ENCODE peak calls at places on chromosomes 12 and 14, in ten cellular contexts. F, R, Q, G, X, M, H, V, T and C are unnamed samples.

GRCh38 chr14:65208548-65208947 is 106.2 kb upstream of the MAX start:
- DNase-seq in F (no peak), R (no peak), Q (no peak), G (no peak), X (no peak), M (no peak), H (no peak), V (no peak), T (no peak), C (no peak)

GRCh38 chr12:70982286-70982685 is 61.7 kb upstream of the PTPRR start:
- DNase-seq in F (no peak), R (no peak), Q (no peak), G (no peak), X (no peak), M (peak), H (no peak), V (no peak), T (no peak), C (no peak)

GRCh38 chr12:68189766-68190700 is 30.5 kb upstream of the IFNG start:
- DNase-seq in F (no peak), R (no peak), Q (no peak), G (no peak), X (no peak), M (peak), H (no peak), V (no peak), T (peak), C (no peak)

GRCh38 chr12:39294712-39295111 is 148.2 kb downstream of the KIF21A start:
- DNase-seq in F (no peak), R (no peak), Q (no peak), G (no peak), X (no peak), M (no peak), H (no peak), V (no peak), T (no peak), C (no peak)

GRCh38 chr12:6958609-6959375 is 7.6 kb downstream of the PTPN6 start:
- DNase-seq in F (no peak), R (no peak), Q (no peak), G (no peak), X (no peak), M (no peak), H (no peak), V (no peak), T (no peak), C (no peak)

GRCh38 chr14:104109121-104109541 is 23.6 kb downstream of the ASPG start:
- DNase-seq in F (no peak), R (peak), Q (no peak), G (no peak), X (peak), M (no peak), H (no peak), V (peak), T (no peak), C (peak)

GRCh38 chr14:103816991-103817390 is 30.4 kb downstream of the PPP1R13B start:
- DNase-seq in F (no peak), R (no peak), Q (no peak), G (no peak), X (no peak), M (no peak), H (no peak), V (no peak), T (no peak), C (no peak)

GRCh38 chr12:106249411-106250135 is 1.8 kb upstream of the CKAP4 start:
- DNase-seq in F (no peak), R (peak), Q (peak), G (no peak), X (no peak), M (no peak), H (no peak), V (no peak), T (no peak), C (no peak)

GRCh38 chr12:71166280-71166679 is 8.5 kb upstream of the TSPAN8 start:
- DNase-seq in F (no peak), R (no peak), Q (no peak), G (no peak), X (no peak), M (no peak), H (no peak), V (peak), T (no peak), C (no peak)

GRCh38 chr12:106632797-106633450 is 50.1 kb downstream of the RFX4 start:
- DNase-seq in F (no peak), R (no peak), Q (no peak), G (peak), X (no peak), M (no peak), H (peak), V (no peak), T (peak), C (no peak)

GRCh38 chr12:71626768-71627167 is 36.9 kb downstream of the ZFC3H1 start:
- DNase-seq in F (no peak), R (no peak), Q (no peak), G (peak), X (no peak), M (peak), H (no peak), V (no peak), T (no peak), C (no peak)

GRCh38 chr14:49946320-49947141 is 53.6 kb downstream of the ARF6 start:
- DNase-seq in F (no peak), R (no peak), Q (no peak), G (peak), X (peak), M (peak), H (peak), V (no peak), T (no peak), C (no peak)

GRCh38 chr12:112539221-112539620 is 120.5 kb downstream of the PTPN11 start:
- DNase-seq in F (no peak), R (no peak), Q (no peak), G (no peak), X (no peak), M (no peak), H (peak), V (no peak), T (no peak), C (no peak)

GRCh38 chr12:101876861-101877815 is at the start of gene DRAM1:
- DNase-seq in F (peak), R (peak), Q (peak), G (peak), X (peak), M (peak), H (peak), V (peak), T (peak), C (peak)

GRCh38 chr12:19810213-19810612 is 370.9 kb downstream of the AEBP2 start:
- DNase-seq in F (no peak), R (no peak), Q (no peak), G (no peak), X (no peak), M (no peak), H (no peak), V (no peak), T (no peak), C (no peak)

GRCh38 chr14:90382491-90383125 is 14.2 kb upstream of the CALM1 start:
- DNase-seq in F (peak), R (peak), Q (peak), G (peak), X (peak), M (peak), H (peak), V (peak), T (peak), C (peak)

GRCh38 chr14:38065101-38065762 is 142.5 kb upstream of the SSTR1 start:
- DNase-seq in F (no peak), R (no peak), Q (no peak), G (no peak), X (no peak), M (no peak), H (no peak), V (peak), T (no peak), C (no peak)

GRCh38 chr12:105640780-105641179 is 310.3 kb downstream of the C12orf75 start:
- DNase-seq in F (no peak), R (no peak), Q (no peak), G (no peak), X (no peak), M (no peak), H (no peak), V (no peak), T (no peak), C (no peak)

GRCh38 chr14:104421401-104421821 is 158.2 kb upstream of the C14orf180 start:
- DNase-seq in F (no peak), R (peak), Q (peak), G (no peak), X (no peak), M (no peak), H (no peak), V (no peak), T (no peak), C (no peak)

GRCh38 chr12:6697584-6698351 is 2.8 kb downstream of the PIANP start:
- DNase-seq in F (no peak), R (no peak), Q (no peak), G (peak), X (peak), M (peak), H (peak), V (no peak), T (peak), C (no peak)

GRCh38 chr12:6278439-6279255 is 31.8 kb upstream of the PLEKHG6 start:
- DNase-seq in F (peak), R (peak), Q (peak), G (peak), X (peak), M (peak), H (peak), V (peak), T (no peak), C (peak)

GRCh38 chr12:111754671-111755070 is 12.1 kb upstream of the ALDH2 start:
- DNase-seq in F (no peak), R (no peak), Q (no peak), G (no peak), X (no peak), M (no peak), H (no peak), V (peak), T (no peak), C (no peak)

GRCh38 chr12:115010324-115010995 is 326.5 kb upstream of the TBX3 start:
- DNase-seq in F (no peak), R (no peak), Q (peak), G (no peak), X (no peak), M (peak), H (no peak), V (no peak), T (no peak), C (no peak)

GRCh38 chr14:80535171-80535570 is 323.9 kb upstream of the DIO2 start:
- DNase-seq in F (no peak), R (no peak), Q (no peak), G (no peak), X (no peak), M (no peak), H (no peak), V (no peak), T (no peak), C (no peak)

GRCh38 chr14:106013879-106014376 is 487.5 kb downstream of the TMEM121 start:
- DNase-seq in F (no peak), R (no peak), Q (no peak), G (no peak), X (no peak), M (no peak), H (no peak), V (no peak), T (no peak), C (no peak)

GRCh38 chr14:69321601-69322330 is 61.8 kb downstream of the GALNT16 start:
- DNase-seq in F (peak), R (peak), Q (peak), G (no peak), X (no peak), M (no peak), H (no peak), V (no peak), T (no peak), C (no peak)

GRCh38 chr12:9198012-9198411 is 10.2 kb downstream of the PZP start:
- DNase-seq in F (no peak), R (no peak), Q (no peak), G (no peak), X (no peak), M (no peak), H (no peak), V (no peak), T (no peak), C (no peak)

GRCh38 chr12:68971404-68971803 is 38.4 kb upstream of the CPM start:
- DNase-seq in F (no peak), R (no peak), Q (no peak), G (no peak), X (no peak), M (peak), H (peak), V (no peak), T (no peak), C (no peak)

GRCh38 chr12:6959376-6960290 is 8.5 kb downstream of the PTPN6 start:
- DNase-seq in F (no peak), R (no peak), Q (peak), G (no peak), X (no peak), M (no peak), H (no peak), V (no peak), T (no peak), C (no peak)

GRCh38 chr12:18752280-18752920 is 14.5 kb downstream of the CAPZA3 start:
- DNase-seq in F (no peak), R (no peak), Q (no peak), G (no peak), X (no peak), M (peak), H (no peak), V (no peak), T (no peak), C (no peak)

GRCh38 chr14:61342486-61342885 is 21.1 kb downstream of the PRKCH start:
- DNase-seq in F (no peak), R (no peak), Q (no peak), G (no peak), X (no peak), M (no peak), H (no peak), V (no peak), T (no peak), C (peak)

GRCh38 chr12:34406996-34407300 is 384.7 kb downstream of the ALG10 start:
- DNase-seq in F (peak), R (no peak), Q (no peak), G (no peak), X (no peak), M (no peak), H (no peak), V (peak), T (no peak), C (peak)

GRCh38 chr14:59848671-59849070 is 21.9 kb downstream of the RTN1 start:
- DNase-seq in F (no peak), R (no peak), Q (no peak), G (no peak), X (no peak), M (no peak), H (no peak), V (no peak), T (no peak), C (no peak)

GRCh38 chr14:64758025-64758521 is 53.8 kb downstream of the PLEKHG3 start:
- DNase-seq in F (peak), R (no peak), Q (no peak), G (no peak), X (no peak), M (peak), H (no peak), V (no peak), T (no peak), C (no peak)

GRCh38 chr12:92775416-92775815 is 72.6 kb downstream of the PLEKHG7 start:
- DNase-seq in F (no peak), R (no peak), Q (no peak), G (no peak), X (no peak), M (no peak), H (no peak), V (no peak), T (no peak), C (no peak)

GRCh38 chr14:54893151-54893760 is 9.4 kb downstream of the GCH1 start:
- DNase-seq in F (no peak), R (no peak), Q (no peak), G (peak), X (no peak), M (peak), H (peak), V (no peak), T (peak), C (no peak)

GRCh38 chr14:74483321-74483720 is 9.8 kb downstream of the NPC2 start:
- DNase-seq in F (no peak), R (no peak), Q (no peak), G (no peak), X (no peak), M (peak), H (no peak), V (no peak), T (no peak), C (no peak)

GRCh38 chr14:74281069-74281468 is 21.7 kb downstream of the ABCD4 start:
- DNase-seq in F (no peak), R (no peak), Q (no peak), G (no peak), X (no peak), M (no peak), H (no peak), V (peak), T (no peak), C (no peak)

GRCh38 chr12:57746025-57746424 is 1.2 kb downstream of the TSPAN31 start:
- DNase-seq in F (no peak), R (no peak), Q (no peak), G (no peak), X (no peak), M (no peak), H (no peak), V (no peak), T (no peak), C (no peak)
- TF ChIP-seq POLR2A in F (no peak), R (no peak), Q (no peak), G (no peak), X (no peak), M (no peak), H (no peak), V (no peak), T (no peak), C (no peak)

GRCh38 chr12:57889541-57889989 is 43.0 kb upstream of the CTDSP2 start:
- DNase-seq in F (peak), R (peak), Q (no peak), G (no peak), X (no peak), M (peak), H (no peak), V (peak), T (no peak), C (no peak)
- TF ChIP-seq CTCF in F (no peak), R (no peak), Q (no peak), G (no peak), X (no peak), M (no peak), H (no peak), V (no peak), T (no peak), C (no peak)

DNA sequence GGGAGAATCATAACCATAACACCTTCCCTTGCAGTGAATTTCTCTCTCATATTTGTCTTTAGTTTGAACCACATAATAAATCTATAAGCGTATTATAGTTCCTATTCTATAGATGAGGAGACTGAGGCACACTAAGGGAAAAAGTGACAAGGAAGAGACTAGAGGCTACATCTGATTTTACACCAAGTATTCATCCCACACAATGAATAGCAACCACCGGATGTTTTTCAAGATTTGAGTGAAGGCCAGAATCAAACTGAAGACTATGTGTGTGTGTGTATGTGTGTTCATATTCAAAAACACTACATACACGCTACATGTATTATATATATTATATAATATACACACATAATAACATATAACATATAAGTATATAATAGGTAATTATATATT is 4.7 kb downstream of the ASB2 start:
- DNase-seq in F (no peak), R (no peak), Q (no peak), G (no peak), X (no peak), M (no peak), H (no peak), V (no peak), T (no peak), C (no peak)
- TF ChIP-seq POLR2A in F (no peak), R (no peak), Q (no peak), G (no peak), X (no peak), M (no peak), H (no peak), V (no peak), T (no peak), C (no peak)

DNA sequence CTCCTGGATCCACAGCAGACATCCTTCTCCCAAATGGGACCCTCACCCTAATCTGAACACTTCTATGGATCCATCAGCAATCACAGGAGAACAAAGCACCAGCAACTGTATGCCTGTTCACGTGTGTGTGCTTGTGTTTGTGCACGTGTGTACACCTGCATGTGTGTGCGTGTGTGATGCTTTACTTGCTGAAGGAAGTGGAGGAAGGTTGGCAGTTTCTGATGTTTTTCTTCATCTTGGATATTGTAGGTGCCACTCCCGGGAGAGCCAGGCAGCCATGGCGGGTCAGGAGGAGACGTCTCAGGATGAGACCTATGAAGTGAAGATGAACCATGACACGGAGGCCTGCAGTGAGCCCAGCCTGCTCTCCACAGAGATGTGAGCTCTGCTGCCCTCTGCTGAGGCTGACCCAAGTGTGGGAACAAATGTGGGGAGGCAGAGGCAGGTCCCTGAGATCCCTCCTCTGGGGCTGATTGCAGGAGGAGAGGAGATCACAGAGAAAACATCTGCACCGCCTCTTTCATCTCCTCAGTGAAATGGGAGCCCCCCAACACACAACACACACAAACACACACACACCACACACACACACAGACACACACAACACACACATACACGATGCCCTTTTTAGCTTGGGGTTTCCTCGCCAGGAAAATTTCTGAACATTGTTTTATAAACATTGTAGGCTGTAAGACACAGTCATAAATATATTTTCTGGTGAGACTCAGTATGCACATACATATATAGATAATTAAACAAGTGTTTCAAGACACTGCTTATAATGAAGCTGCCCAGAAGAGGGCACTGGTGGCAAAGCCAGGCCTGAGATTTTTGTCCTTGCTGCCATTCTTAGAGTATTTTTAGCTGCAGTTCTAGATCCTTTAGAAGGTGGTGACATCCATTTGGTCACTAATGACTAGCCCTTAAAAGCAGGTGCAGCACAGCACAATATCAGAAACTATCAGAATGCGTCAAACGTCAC is 112.2 kb upstream of the FKBP4 start:
- DNase-seq in F (peak), R (peak), Q (no peak), G (peak), X (no peak), M (peak), H (peak), V (no peak), T (peak), C (no peak)
- TF ChIP-seq CTCF in F (no peak), R (no peak), Q (peak), G (peak), X (peak), M (peak), H (peak), V (peak), T (peak), C (no peak)

GRCh38 chr14:94560782-94561655 is at the start of gene SERPINA4:
- DNase-seq in F (no peak), R (no peak), Q (peak), G (peak), X (peak), M (no peak), H (no peak), V (no peak), T (no peak), C (no peak)
- TF ChIP-seq POLR2A in F (no peak), R (no peak), Q (peak), G (no peak), X (no peak), M (no peak), H (no peak), V (no peak), T (no peak), C (no peak)